ENCODE peak calls at places on chromosomes 16 and 17, in ten cellular contexts. B is AG08396; Z is stimulated activated CD8-positive, alpha-beta memory T cell treated with anti-CD3 and anti-CD28 coated beads, Interleukin-2, amount 100 ng/mL, for 48 hours; N is H54; V is left ventricle myocardium inferior; U is midbrain; D is activated naive CD8-positive, alpha-beta T cell treated with anti-CD3 and anti-CD28 coated beads for 36 hours; X is RWPE2; J is non-pigmented ciliary epithelial cell; I is amygdala. S is an unnamed sample.

GRCh38 chr17:45820052-45820780 is 24.5 kb upstream of the SPPL2C start:
- DNase-seq in I (no peak), D (no peak), U (no peak), B (no peak), N (no peak), Z (no peak), V (no peak), X (no peak), J (no peak), S (no peak)

GRCh38 chr17:72702136-72702735 is 390.3 kb downstream of the SLC39A11 start:
- DNase-seq in V (no peak), X (no peak), D (no peak), B (peak; percentile 45), I (no peak), N (peak; percentile 84), Z (no peak), J (no peak), U (no peak), S (peak; percentile 75)

GRCh38 chr16:1056196-1056595 is 16.4 kb upstream of the SSTR5 start:
- DNase-seq in X (no peak), I (no peak), B (no peak), D (no peak), Z (no peak), V (no peak), N (no peak), J (no peak), U (no peak), S (no peak)

GRCh38 chr16:57134982-57135381 is 42.6 kb downstream of the CPNE2 start:
- DNase-seq in X (no peak), Z (no peak), B (no peak), I (no peak), J (no peak), V (no peak), U (no peak), N (no peak), D (no peak), S (no peak)

GRCh38 chr17:385195-385835 is 32.7 kb upstream of the RPH3AL start:
- DNase-seq in V (peak; percentile 79), D (peak; percentile 24), I (no peak), N (no peak), U (no peak), J (no peak), Z (no peak), X (no peak), B (peak; percentile 68), S (no peak)

GRCh38 chr16:29825145-29826044 is 5.1 kb downstream of the MVP start:
- DNase-seq in X (no peak), D (peak; percentile 64), B (peak; percentile 75), J (peak; percentile 57), Z (no peak), U (no peak), V (peak; percentile 67), I (peak; percentile 25), N (peak; percentile 78), S (no peak)

GRCh38 chr16:87390641-87391323 is 1.4 kb upstream of the MAP1LC3B start:
- DNase-seq in U (no peak), N (no peak), Z (no peak), V (peak; percentile 16), B (no peak), D (no peak), X (no peak), J (no peak), I (no peak), S (no peak)

GRCh38 chr16:53449816-53450517 is 15.7 kb downstream of the RBL2 start:
- DNase-seq in V (no peak), D (no peak), I (no peak), X (no peak), Z (no peak), B (no peak), J (no peak), N (no peak), U (no peak), S (no peak)

GRCh38 chr16:47848481-47849109 is 307.2 kb downstream of the ABCC12 start:
- DNase-seq in B (peak; percentile 37), J (peak; percentile 45), V (no peak), Z (no peak), N (no peak), D (no peak), U (peak; percentile 69), I (no peak), X (no peak), S (no peak)

GRCh38 chr16:19911204-19911603 is 26.6 kb upstream of the GPRC5B start:
- DNase-seq in B (no peak), I (no peak), Z (no peak), J (no peak), X (no peak), U (no peak), N (no peak), V (no peak), D (no peak), S (no peak)

GRCh38 chr17:36463916-36464764 is 22.3 kb upstream of the ZNHIT3 start:
- DNase-seq in Z (peak; percentile 57), V (peak; percentile 40), D (peak; percentile 79), U (no peak), B (peak; percentile 96), N (peak; percentile 90), J (peak; percentile 24), X (peak; percentile 87), I (no peak), S (peak; percentile 85)

GRCh38 chr16:82627811-82628339 is 1.1 kb downstream of the CDH13 start:
- DNase-seq in X (peak; percentile 87), J (no peak), U (no peak), Z (no peak), I (peak; percentile 10), D (no peak), B (peak; percentile 56), N (peak; percentile 63), V (peak; percentile 45), S (no peak)

GRCh38 chr16:86046026-86046713 is 147.2 kb downstream of the IRF8 start:
- DNase-seq in Z (no peak), X (peak; percentile 26), D (no peak), J (no peak), U (no peak), B (no peak), I (no peak), V (no peak), N (no peak), S (no peak)

GRCh38 chr17:77644981-77645380 is 313.5 kb upstream of the TNRC6C start:
- DNase-seq in B (no peak), U (no peak), J (no peak), N (no peak), I (no peak), V (no peak), X (no peak), D (peak; percentile 51), Z (peak; percentile 17), S (no peak)

GRCh38 chr17:34412022-34412421 is 49.0 kb upstream of the CCL1 start:
- DNase-seq in X (no peak), J (no peak), I (no peak), Z (no peak), U (no peak), D (no peak), N (no peak), B (no peak), V (no peak), S (no peak)

GRCh38 chr17:7311110-7311698 is 3.8 kb downstream of the EIF5A start:
- DNase-seq in J (no peak), V (no peak), Z (no peak), X (no peak), U (no peak), I (no peak), B (no peak), N (no peak), D (no peak), S (no peak)

GRCh38 chr16:29975811-29976511 is 2.3 kb downstream of the TAOK2 start:
- DNase-seq in J (no peak), D (no peak), I (no peak), X (no peak), V (no peak), B (peak; percentile 12), N (no peak), U (no peak), Z (no peak), S (no peak)

GRCh38 chr17:38632334-38632733 is 26.6 kb upstream of the SRCIN1 start:
- DNase-seq in D (no peak), Z (no peak), I (no peak), N (no peak), V (no peak), B (no peak), J (no peak), X (no peak), U (no peak), S (no peak)

GRCh38 chr17:71937914-71938313 is 182.9 kb upstream of the SOX9 start:
- DNase-seq in X (no peak), N (no peak), D (no peak), J (no peak), I (no peak), Z (no peak), V (no peak), B (no peak), U (no peak), S (no peak)

S was measured in HTR-8/SVneo.